ENCODE peak calls at places on chromosomes 5 and 9, in seven cellular contexts. F, W, R, G, H, N and D are unnamed samples.
A peak's percentile ranks its signal among the peaks of the same experiment; 100 is the strongest.

GRCh38 chr5:154117050-154117449 is 73.5 kb upstream of the GALNT10 start:
- DNase-seq in H (no peak), G (no peak), F (no peak), R (no peak), N (no peak), W (no peak), D (no peak)

GRCh38 chr5:38531518-38531917 is 24.9 kb downstream of the LIFR start:
- DNase-seq in H (no peak), W (no peak), N (no peak), G (no peak), R (no peak), F (no peak), D (no peak)

GRCh38 chr5:96481396-96481795 is 48.3 kb upstream of the PCSK1 start:
- DNase-seq in H (no peak), G (no peak), W (no peak), R (no peak), F (no peak), N (no peak), D (no peak)

GRCh38 chr5:82259172-82259800 is 18.9 kb downstream of the RPS23 start:
- DNase-seq in H (no peak), F (no peak), G (peak; percentile 47), N (no peak), R (no peak), W (peak; percentile 18), D (no peak)

GRCh38 chr5:157821822-157822622 is 36.9 kb downstream of the CLINT1 start:
- DNase-seq in F (no peak), W (no peak), G (peak; percentile 70), R (no peak), N (no peak), H (no peak), D (no peak)

GRCh38 chr9:115262477-115262876 is 144.5 kb upstream of the TNC start:
- DNase-seq in H (peak; percentile 78), G (peak; percentile 75), W (peak; percentile 10), R (peak; percentile 95), N (no peak), F (peak; percentile 69), D (peak; percentile 47)

GRCh38 chr9:136925414-136926153 is 19.0 kb downstream of the FBXW5 start:
- DNase-seq in R (no peak), H (no peak), N (no peak), G (no peak), W (no peak), F (no peak), D (no peak)

GRCh38 chr9:114652776-114653555 is 4.6 kb downstream of the TEX53 start:
- DNase-seq in N (no peak), R (no peak), G (peak; percentile 55), W (no peak), H (no peak), F (no peak), D (no peak)

GRCh38 chr9:13845460-13845859 is 468.5 kb downstream of the NFIB start:
- DNase-seq in N (no peak), H (no peak), R (no peak), W (no peak), F (no peak), G (peak; percentile 57), D (no peak)

GRCh38 chr5:54329731-54330709 is 19.6 kb upstream of the ARL15 start:
- DNase-seq in G (peak; percentile 96), H (peak; percentile 72), F (no peak), R (no peak), N (no peak), W (no peak), D (no peak)

GRCh38 chr5:131171276-131171815 is 602 bp downstream of the LYRM7 start:
- DNase-seq in R (no peak), W (no peak), N (no peak), H (no peak), F (no peak), G (no peak), D (no peak)

GRCh38 chr5:14034991-14035390 is 90.5 kb upstream of the DNAH5 start:
- DNase-seq in R (no peak), H (no peak), F (no peak), N (no peak), G (peak; percentile 42), W (no peak), D (no peak)

GRCh38 chr5:91499943-91500531 is 116.9 kb upstream of the ARRDC3 start:
- DNase-seq in H (no peak), W (peak; percentile 42), F (no peak), G (peak; percentile 54), R (no peak), N (no peak), D (no peak)

GRCh38 chr5:174413520-174414314 is 310.7 kb upstream of the MSX2 start:
- DNase-seq in G (peak; percentile 84), R (no peak), W (no peak), N (no peak), F (no peak), H (no peak), D (no peak)

GRCh38 chr5:137752873-137753226 is 1.3 kb downstream of the HNRNPA0 start:
- DNase-seq in G (no peak), H (peak; percentile 27), N (no peak), F (no peak), R (no peak), W (no peak), D (peak; percentile 52)

GRCh38 chr9:104779334-104779733 is 15.4 kb downstream of the NIPSNAP3B start:
- DNase-seq in H (no peak), G (no peak), F (no peak), R (no peak), N (no peak), W (no peak), D (no peak)

GRCh38 chr9:87739546-87739945 is 13.6 kb downstream of the CTSL start:
- DNase-seq in R (no peak), G (no peak), H (no peak), N (no peak), F (no peak), W (no peak), D (no peak)

GRCh38 chr5:176796970-176797369 is 13.4 kb upstream of the UNC5A start:
- DNase-seq in R (no peak), G (no peak), F (no peak), W (no peak), N (no peak), H (no peak), D (no peak)

GRCh38 chr5:10626473-10627013 is 62.7 kb downstream of the ANKRD33B start:
- DNase-seq in H (no peak), G (peak; percentile 50), R (peak; percentile 71), F (no peak), W (no peak), N (no peak), D (no peak)

GRCh38 chr5:73649926-73650325 is 23.9 kb downstream of the ARHGEF28 start:
- DNase-seq in N (no peak), F (no peak), G (no peak), R (no peak), W (no peak), H (no peak), D (no peak)

DNA sequence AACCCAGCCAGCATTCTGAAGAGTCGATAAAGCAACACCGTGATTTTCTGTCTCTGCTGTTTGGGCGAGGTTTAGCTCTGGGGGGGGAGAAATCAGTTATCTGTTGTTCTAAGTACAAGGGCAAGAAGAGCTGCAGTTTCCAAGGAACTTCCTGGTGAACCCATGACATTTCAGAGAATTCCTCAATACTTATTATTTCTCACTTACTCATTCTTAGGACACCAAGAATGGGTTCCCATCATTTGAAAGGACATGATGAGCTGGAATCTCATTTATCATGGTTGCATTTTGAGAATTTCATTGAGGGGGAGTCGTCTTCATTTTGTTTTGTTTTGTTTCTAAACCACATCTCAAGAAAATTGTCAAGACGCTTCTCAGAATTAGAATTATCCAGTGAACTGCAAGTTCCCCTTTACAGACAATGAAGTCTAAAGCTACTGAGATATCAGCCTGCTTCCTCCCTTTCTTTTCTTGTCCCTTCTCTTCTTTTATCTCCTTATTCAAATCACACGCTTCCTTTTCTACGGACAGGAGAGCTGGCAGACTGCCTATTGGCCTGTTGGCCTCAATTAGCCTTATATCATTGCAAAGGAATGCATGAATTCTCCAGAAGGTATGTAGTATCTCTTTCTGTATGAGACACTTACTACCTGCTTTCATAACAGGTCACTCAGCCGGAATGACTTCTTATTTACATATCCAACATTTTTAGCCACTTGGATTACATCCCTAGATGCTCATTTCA is 53.7 kb downstream of the ZNF462 start:
- DNase-seq in F (peak; percentile 40), N (no peak), W (peak; percentile 80), G (peak; percentile 92), R (peak; percentile 71), H (no peak), D (no peak)
- TF ChIP-seq POLR2A in F (no peak), N (no peak), W (no peak), G (no peak), R (no peak), H (no peak), D (no peak)

DNA sequence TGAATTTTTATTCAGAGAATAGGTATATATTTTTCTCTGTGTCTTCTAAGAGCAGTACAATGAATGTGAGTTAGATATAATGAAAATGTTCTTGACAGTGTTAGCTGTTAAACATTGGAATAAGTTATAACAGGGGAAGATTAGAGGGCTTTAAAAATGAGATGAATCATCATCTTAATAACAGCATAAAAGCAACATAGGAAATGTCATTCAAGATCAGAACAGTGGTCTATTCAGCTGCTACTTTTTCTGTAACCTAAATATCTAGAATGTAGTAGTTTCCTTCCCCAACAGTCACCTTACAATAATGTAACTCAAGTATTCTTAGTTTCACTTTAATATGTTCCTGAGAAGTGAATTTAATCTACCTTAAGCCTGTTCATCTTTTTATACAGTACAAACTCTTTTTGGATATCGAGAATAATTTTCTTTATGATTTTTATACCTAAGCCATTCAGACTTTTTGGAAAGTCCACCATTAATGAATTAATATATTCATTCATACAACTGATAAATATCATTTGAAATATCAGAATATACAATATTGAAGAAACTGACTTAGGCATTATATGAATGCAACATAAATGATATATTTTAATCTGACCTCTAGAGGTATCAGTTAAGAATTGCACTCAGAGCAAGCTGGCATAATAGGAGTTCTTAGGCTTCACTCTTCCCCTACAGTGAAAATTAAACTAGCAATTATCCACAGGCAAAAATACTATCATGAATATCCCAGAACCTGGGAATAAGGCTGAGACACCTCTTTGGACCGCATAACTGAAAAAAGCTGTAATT is 66.1 kb upstream of the EDIL3 start:
- DNase-seq in H (no peak), W (no peak), R (no peak), F (no peak), G (peak; percentile 20), N (no peak), D (no peak)
- TF ChIP-seq CTCF in H (peak; percentile 22), W (no peak), R (no peak), F (no peak), G (peak; percentile 46), N (no peak), D (peak; percentile 30)

DNA sequence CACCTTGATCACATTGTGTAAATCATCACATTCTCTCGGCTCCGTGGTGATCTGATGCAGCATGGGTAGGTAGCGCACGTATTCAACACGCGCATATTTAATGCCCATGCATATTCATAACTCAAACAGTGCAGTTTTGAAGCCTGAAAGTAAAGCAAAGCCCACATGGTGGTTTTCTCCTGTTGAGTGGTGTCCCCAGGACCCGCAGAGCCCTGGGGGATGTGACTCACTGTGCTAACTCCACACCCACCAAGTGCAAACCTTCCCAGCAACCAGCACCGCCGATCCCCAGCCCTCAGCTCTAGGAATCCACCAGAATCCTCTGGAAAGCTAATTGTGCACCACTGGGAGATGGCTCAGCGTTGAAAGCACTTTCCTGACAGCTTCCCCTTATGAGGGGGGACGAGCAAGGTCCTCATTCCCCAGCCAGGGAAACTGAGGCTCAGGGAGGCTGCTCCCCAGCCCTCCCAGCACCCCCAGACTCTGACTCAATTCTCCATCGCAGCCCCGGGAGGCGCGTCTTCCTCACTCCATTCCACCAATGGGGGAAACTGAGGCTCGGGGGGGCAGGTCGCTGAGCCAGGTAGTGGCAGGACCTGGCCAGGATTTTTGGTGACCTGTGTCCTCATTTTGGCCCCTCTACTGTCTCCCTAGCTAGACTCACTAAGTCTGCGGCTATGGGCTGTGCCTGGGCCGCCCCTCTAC is 46.3 kb downstream of the SARDH start:
- DNase-seq in N (no peak), G (peak; percentile 43), W (no peak), R (no peak), H (no peak), F (no peak), D (no peak)
- H3K27ac ChIP-seq in N (no peak overlapping the region), G (no peak overlapping the region), W (no peak overlapping the region), R (no peak overlapping the region), H (no peak overlapping the region), F (no peak overlapping the region), D (no peak overlapping the region)

GRCh38 chr5:34680896-34681295 is 24.8 kb downstream of the RAI14 start:
- DNase-seq in R (no peak), F (no peak), W (no peak), G (no peak), N (no peak), H (no peak), D (no peak)
- TF ChIP-seq POLR2A in R (no peak), F (no peak), W (no peak), G (no peak), N (no peak), H (no peak), D (no peak)